ENCODE peak calls at places on chromosomes 12 and 14, in five cellular contexts. One of them, this sample, is unnamed.

GRCh38 chr14:67313153-67313552 is 46.5 kb downstream of the ATP6V1D start:
- DNase-seq in H1: no peak
- DNase-seq in HepG2: peak; percentile 52
- DNase-seq in NT2/D1: no peak
- DNase-seq in GM12878: no peak
- DNase-seq in this sample: no peak

GRCh38 chr12:51405801-51406207 is 14.6 kb upstream of the GALNT6 start:
- DNase-seq in H1: no peak
- DNase-seq in HepG2: no peak
- DNase-seq in NT2/D1: no peak
- DNase-seq in GM12878: no peak
- DNase-seq in this sample: no peak

GRCh38 chr12:131751335-131751734 is 40.4 kb downstream of the SFSWAP start:
- DNase-seq in H1: no peak
- DNase-seq in HepG2: no peak
- DNase-seq in NT2/D1: no peak
- DNase-seq in GM12878: no peak
- DNase-seq in this sample: no peak

GRCh38 chr12:48004039-48004940 is at the start of gene COL2A1:
- DNase-seq in H1: peak; percentile 88
- DNase-seq in HepG2: no peak
- DNase-seq in NT2/D1: no peak
- DNase-seq in GM12878: no peak
- DNase-seq in this sample: no peak

GRCh38 chr12:54431911-54432814 is 13.1 kb upstream of the ITGA5 start:
- DNase-seq in H1: no peak
- DNase-seq in HepG2: no peak
- DNase-seq in NT2/D1: no peak
- DNase-seq in GM12878: no peak
- DNase-seq in this sample: no peak

GRCh38 chr14:55721353-55721752 is 141.3 kb downstream of the KTN1 start:
- DNase-seq in H1: no peak
- DNase-seq in HepG2: no peak
- DNase-seq in NT2/D1: no peak
- DNase-seq in GM12878: no peak
- DNase-seq in this sample: no peak

GRCh38 chr14:65302571-65303184 is 109.9 kb upstream of the FUT8 start:
- DNase-seq in H1: no peak
- DNase-seq in HepG2: no peak
- DNase-seq in NT2/D1: no peak
- DNase-seq in GM12878: peak; percentile 98
- DNase-seq in this sample: no peak

GRCh38 chr12:73598626-73599025 is 939.0 kb upstream of the ATXN7L3B start:
- DNase-seq in H1: no peak
- DNase-seq in HepG2: no peak
- DNase-seq in NT2/D1: no peak
- DNase-seq in GM12878: no peak
- DNase-seq in this sample: no peak

GRCh38 chr12:122862110-122862634 is 26.9 kb downstream of the HIP1R start:
- DNase-seq in H1: no peak
- DNase-seq in HepG2: no peak
- DNase-seq in NT2/D1: no peak
- DNase-seq in GM12878: no peak
- DNase-seq in this sample: no peak

GRCh38 chr12:69986109-69986508 is 161.1 kb downstream of the MYRFL start:
- DNase-seq in H1: no peak
- DNase-seq in HepG2: no peak
- DNase-seq in NT2/D1: no peak
- DNase-seq in GM12878: no peak
- DNase-seq in this sample: no peak

GRCh38 chr12:113155060-113155459 is 5.5 kb downstream of the CFAP73 start:
- DNase-seq in H1: no peak
- DNase-seq in HepG2: no peak
- DNase-seq in NT2/D1: no peak
- DNase-seq in GM12878: no peak
- DNase-seq in this sample: no peak

GRCh38 chr12:26127404-26127803 is 2.6 kb upstream of the BHLHE41 start:
- DNase-seq in H1: no peak
- DNase-seq in HepG2: no peak
- DNase-seq in NT2/D1: no peak
- DNase-seq in GM12878: no peak
- DNase-seq in this sample: no peak

GRCh38 chr12:54662028-54662427 is 13.9 kb upstream of the DCD start:
- DNase-seq in H1: no peak
- DNase-seq in HepG2: no peak
- DNase-seq in NT2/D1: no peak
- DNase-seq in GM12878: no peak
- DNase-seq in this sample: no peak

GRCh38 chr14:32167907-32168306 is 33.9 kb upstream of the RNU6-7 start:
- DNase-seq in H1: no peak
- DNase-seq in HepG2: no peak
- DNase-seq in NT2/D1: no peak
- DNase-seq in GM12878: no peak
- DNase-seq in this sample: no peak

GRCh38 chr14:52268191-52269061 is 928 bp downstream of the PTGDR start:
- DNase-seq in H1: peak; percentile 77
- DNase-seq in HepG2: no peak
- DNase-seq in NT2/D1: no peak
- DNase-seq in GM12878: no peak
- DNase-seq in this sample: no peak

GRCh38 chr14:55094630-55095157 is 34.4 kb upstream of the LGALS3 start:
- DNase-seq in H1: no peak
- DNase-seq in HepG2: no peak
- DNase-seq in NT2/D1: no peak
- DNase-seq in GM12878: no peak
- DNase-seq in this sample: no peak

GRCh38 chr12:132955094-132955932 is 793 bp downstream of the ZNF605 start:
- DNase-seq in H1: peak; percentile 66
- DNase-seq in HepG2: peak; percentile 61
- DNase-seq in NT2/D1: no peak
- DNase-seq in GM12878: no peak
- DNase-seq in this sample: peak; percentile 20

GRCh38 chr12:121513464-121514183 is 67.2 kb downstream of the KDM2B start:
- DNase-seq in H1: peak; percentile 78
- DNase-seq in HepG2: peak; percentile 78
- DNase-seq in NT2/D1: no peak
- DNase-seq in GM12878: no peak
- DNase-seq in this sample: peak; percentile 72

GRCh38 chr12:119693511-119693910 is 25.6 kb downstream of the PRKAB1 start:
- DNase-seq in H1: no peak
- DNase-seq in HepG2: no peak
- DNase-seq in NT2/D1: no peak
- DNase-seq in GM12878: no peak
- DNase-seq in this sample: no peak

GRCh38 chr12:102371177-102371576 is 109.2 kb downstream of the IGF1 start:
- DNase-seq in H1: no peak
- DNase-seq in HepG2: no peak
- DNase-seq in NT2/D1: no peak
- DNase-seq in GM12878: no peak
- DNase-seq in this sample: no peak

GRCh38 chr12:53102883-53103807 is at the start of gene SOAT2:
- DNase-seq in H1: no peak
- DNase-seq in HepG2: peak; percentile 72
- DNase-seq in NT2/D1: no peak
- DNase-seq in GM12878: peak; percentile 68
- DNase-seq in this sample: peak; percentile 4

GRCh38 chr12:94193623-94194022 is 45.2 kb downstream of the PLXNC1 start:
- DNase-seq in H1: no peak
- DNase-seq in HepG2: no peak
- DNase-seq in NT2/D1: no peak
- DNase-seq in GM12878: no peak
- DNase-seq in this sample: no peak

GRCh38 chr12:82474798-82475184 is 116.5 kb downstream of the METTL25 start:
- DNase-seq in H1: no peak
- DNase-seq in HepG2: no peak
- DNase-seq in NT2/D1: no peak
- DNase-seq in GM12878: no peak
- DNase-seq in this sample: no peak

GRCh38 chr12:26298785-26299621 is 103.6 kb downstream of the SSPN start:
- DNase-seq in H1: no peak
- DNase-seq in HepG2: no peak
- DNase-seq in NT2/D1: no peak
- DNase-seq in GM12878: peak; percentile 91
- DNase-seq in this sample: peak; percentile 20

GRCh38 chr12:3117628-3118027 is 40.4 kb downstream of the TSPAN9 start:
- DNase-seq in H1: no peak
- DNase-seq in HepG2: no peak
- DNase-seq in NT2/D1: no peak
- DNase-seq in GM12878: no peak
- DNase-seq in this sample: no peak

GRCh38 chr12:66647034-66647691 is 31.7 kb downstream of the GRIP1 start:
- DNase-seq in H1: no peak
- DNase-seq in HepG2: no peak
- DNase-seq in NT2/D1: no peak
- DNase-seq in GM12878: no peak
- DNase-seq in this sample: no peak

GRCh38 chr14:57737598-57737997 is 128.3 kb downstream of the SLC35F4 start:
- DNase-seq in H1: no peak
- DNase-seq in HepG2: no peak
- DNase-seq in NT2/D1: no peak
- DNase-seq in GM12878: no peak
- DNase-seq in this sample: no peak

GRCh38 chr14:96962337-96962736 is 165.2 kb downstream of the VRK1 start:
- DNase-seq in H1: no peak
- DNase-seq in HepG2: no peak
- DNase-seq in NT2/D1: no peak
- DNase-seq in GM12878: no peak
- DNase-seq in this sample: no peak

GRCh38 chr12:4487024-4487423 is 41.4 kb upstream of the FGF6 start:
- DNase-seq in H1: no peak
- DNase-seq in HepG2: no peak
- DNase-seq in NT2/D1: peak; percentile 59
- DNase-seq in GM12878: no peak
- DNase-seq in this sample: no peak

GRCh38 chr12:105418821-105419291 is 88.4 kb downstream of the C12orf75 start:
- DNase-seq in H1: no peak
- DNase-seq in HepG2: no peak
- DNase-seq in NT2/D1: peak; percentile 56
- DNase-seq in GM12878: no peak
- DNase-seq in this sample: no peak

GRCh38 chr12:24038211-24038997 is 88.9 kb upstream of the SOX5 start:
- DNase-seq in H1: no peak
- DNase-seq in HepG2: peak; percentile 94
- DNase-seq in NT2/D1: peak; percentile 28
- DNase-seq in GM12878: no peak
- DNase-seq in this sample: no peak
- TF ChIP-seq SUZ12 in H1: no peak
- TF ChIP-seq SUZ12 in HepG2: no peak
- TF ChIP-seq SUZ12 in NT2/D1: no peak
- TF ChIP-seq SUZ12 in GM12878: no peak
- TF ChIP-seq SUZ12 in this sample: no peak

GRCh38 chr12:116916714-116917114 is 6.0 kb downstream of the FBXW8 start:
- DNase-seq in H1: no peak
- DNase-seq in HepG2: peak; percentile 95
- DNase-seq in NT2/D1: no peak
- DNase-seq in GM12878: peak; percentile 51
- DNase-seq in this sample: no peak
- TF ChIP-seq SUZ12 in H1: no peak
- TF ChIP-seq SUZ12 in HepG2: no peak
- TF ChIP-seq SUZ12 in NT2/D1: no peak
- TF ChIP-seq SUZ12 in GM12878: no peak
- TF ChIP-seq SUZ12 in this sample: no peak

GRCh38 chr14:102539544-102540309 is 30.2 kb upstream of the ANKRD9 start:
- DNase-seq in H1: no peak
- DNase-seq in HepG2: peak; percentile 86
- DNase-seq in NT2/D1: no peak
- DNase-seq in GM12878: no peak
- DNase-seq in this sample: no peak

GRCh38 chr14:102540310-102541028 is 30.9 kb upstream of the ANKRD9 start:
- DNase-seq in H1: no peak
- DNase-seq in HepG2: peak; percentile 80
- DNase-seq in NT2/D1: no peak
- DNase-seq in GM12878: no peak
- DNase-seq in this sample: no peak

GRCh38 chr14:102537981-102538597 is 28.5 kb upstream of the ANKRD9 start:
- DNase-seq in H1: no peak
- DNase-seq in HepG2: no peak
- DNase-seq in NT2/D1: no peak
- DNase-seq in GM12878: no peak
- DNase-seq in this sample: no peak

GRCh38 chr14:102541771-102542170 is 32.2 kb upstream of the ANKRD9 start:
- DNase-seq in H1: no peak
- DNase-seq in HepG2: no peak
- DNase-seq in NT2/D1: no peak
- DNase-seq in GM12878: no peak
- DNase-seq in this sample: no peak

DNA sequence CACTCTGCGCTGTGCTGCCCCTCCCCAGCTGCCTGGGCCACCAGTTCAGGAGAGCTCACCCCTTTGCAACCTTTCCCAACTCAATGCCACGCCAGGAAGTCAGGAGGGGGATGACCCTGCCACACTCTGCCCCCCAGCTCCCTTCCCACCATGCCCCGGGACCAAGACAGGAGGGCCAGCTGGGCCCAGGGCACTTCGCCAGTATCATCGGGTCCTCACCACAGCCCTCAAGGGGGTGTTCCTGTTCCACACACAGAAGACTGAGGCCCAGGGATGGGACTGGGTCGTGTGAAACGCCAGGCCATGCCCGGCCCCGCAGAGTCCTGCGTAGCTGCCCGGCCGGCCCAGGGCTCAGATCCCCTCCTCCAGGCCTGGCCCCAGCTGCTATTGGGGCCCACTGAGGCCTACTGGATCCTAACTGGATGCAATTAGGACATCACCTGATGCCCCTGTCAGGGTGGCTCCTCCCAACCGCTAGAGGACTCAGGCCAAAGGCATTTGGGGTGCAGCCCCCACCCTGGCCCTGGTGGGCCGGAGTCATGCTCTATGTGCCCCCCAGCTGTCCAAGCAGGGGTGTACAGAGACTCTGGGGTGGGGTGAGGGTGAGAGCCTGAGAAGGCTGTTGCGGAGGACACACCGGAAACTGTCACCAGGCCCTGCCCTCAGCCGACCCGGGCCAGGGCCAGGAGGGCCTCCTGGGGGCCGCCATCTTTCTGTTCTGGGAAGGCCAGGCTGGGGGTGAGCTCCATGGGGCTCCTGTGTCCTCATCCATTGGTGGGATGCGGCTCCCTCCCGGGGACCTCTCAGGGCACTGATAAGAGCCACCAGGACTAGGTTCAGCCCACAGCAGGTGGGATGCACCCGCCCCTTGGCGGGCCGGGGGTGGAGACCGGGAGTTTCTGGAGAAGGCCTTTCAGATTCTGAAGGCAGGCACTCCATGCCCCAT is 29.3 kb upstream of the ANKRD9 start:
- DNase-seq in H1: no peak
- DNase-seq in HepG2: peak; percentile 81
- DNase-seq in NT2/D1: no peak
- DNase-seq in GM12878: no peak
- DNase-seq in this sample: no peak
- TF ChIP-seq SUZ12 in H1: no peak
- TF ChIP-seq SUZ12 in HepG2: no peak
- TF ChIP-seq SUZ12 in NT2/D1: no peak
- TF ChIP-seq SUZ12 in GM12878: no peak
- TF ChIP-seq SUZ12 in this sample: no peak

DNA sequence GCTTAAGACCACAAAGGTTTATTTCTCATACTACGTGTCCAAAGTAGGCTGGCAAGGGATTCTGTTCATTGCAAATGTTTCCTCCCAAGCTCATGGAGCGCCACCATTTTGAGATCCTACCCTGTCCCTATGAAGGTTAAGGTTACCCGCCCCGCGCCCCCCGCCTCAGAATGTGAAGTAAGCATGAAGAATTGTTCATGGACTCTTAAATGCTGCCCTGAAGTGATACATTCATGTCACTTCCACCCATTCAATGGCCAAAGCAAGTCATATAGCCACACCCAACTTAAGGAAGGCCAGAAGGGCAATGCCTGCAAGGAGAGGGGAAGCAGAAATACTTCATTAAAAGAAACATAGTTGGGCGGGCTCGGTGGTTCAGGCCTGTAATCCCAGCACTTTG is 4.2 kb downstream of the TMEM253 start:
- DNase-seq in H1: no peak
- DNase-seq in HepG2: no peak
- DNase-seq in NT2/D1: no peak
- DNase-seq in GM12878: no peak
- DNase-seq in this sample: no peak
- TF ChIP-seq SUZ12 in H1: no peak
- TF ChIP-seq SUZ12 in HepG2: no peak
- TF ChIP-seq SUZ12 in NT2/D1: no peak
- TF ChIP-seq SUZ12 in GM12878: no peak
- TF ChIP-seq SUZ12 in this sample: no peak